ENCODE peak calls at places on chromosome 21, in six cellular contexts. One of them, this sample, is unnamed.

GRCh38 chr21:34836103-34836932 is 167.5 kb downstream of the CLIC6 start:
- DNase-seq in Right ventricle myocardium inferior: peak; percentile 74
- DNase-seq in H4: peak; percentile 99
- DNase-seq in HFF-Myc: peak; percentile 96
- DNase-seq in HCEC 1CT: peak; percentile 100
- DNase-seq in dorsolateral prefrontal cortex: peak; percentile 65
- DNase-seq in this sample: peak; percentile 100

GRCh38 chr21:42541174-42541573 is 27.5 kb downstream of the SLC37A1 start:
- DNase-seq in Right ventricle myocardium inferior: no peak
- DNase-seq in H4: no peak
- DNase-seq in HFF-Myc: no peak
- DNase-seq in HCEC 1CT: no peak
- DNase-seq in dorsolateral prefrontal cortex: no peak
- DNase-seq in this sample: no peak

GRCh38 chr21:38448619-38449186 is 49.6 kb downstream of the ERG start:
- DNase-seq in Right ventricle myocardium inferior: no peak
- DNase-seq in H4: no peak
- DNase-seq in HFF-Myc: no peak
- DNase-seq in HCEC 1CT: no peak
- DNase-seq in dorsolateral prefrontal cortex: no peak
- DNase-seq in this sample: no peak

GRCh38 chr21:14523234-14523633 is 22.9 kb downstream of the SAMSN1 start:
- DNase-seq in Right ventricle myocardium inferior: no peak
- DNase-seq in H4: peak; percentile 8
- DNase-seq in HFF-Myc: no peak
- DNase-seq in HCEC 1CT: no peak
- DNase-seq in dorsolateral prefrontal cortex: no peak
- DNase-seq in this sample: no peak

GRCh38 chr21:44510109-44510507 is 29.9 kb downstream of the KRTAP10-1 start:
- DNase-seq in Right ventricle myocardium inferior: no peak
- DNase-seq in H4: no peak
- DNase-seq in HFF-Myc: no peak
- DNase-seq in HCEC 1CT: no peak
- DNase-seq in dorsolateral prefrontal cortex: no peak
- DNase-seq in this sample: no peak

GRCh38 chr21:46402421-46402820 is 56.3 kb upstream of the DIP2A start:
- DNase-seq in Right ventricle myocardium inferior: peak; percentile 46
- DNase-seq in H4: no peak
- DNase-seq in HFF-Myc: no peak
- DNase-seq in HCEC 1CT: no peak
- DNase-seq in dorsolateral prefrontal cortex: no peak
- DNase-seq in this sample: no peak

GRCh38 chr21:27246741-27247140 is 279.9 kb upstream of the ADAMTS5 start:
- DNase-seq in Right ventricle myocardium inferior: no peak
- DNase-seq in H4: no peak
- DNase-seq in HFF-Myc: no peak
- DNase-seq in HCEC 1CT: peak; percentile 41
- DNase-seq in dorsolateral prefrontal cortex: no peak
- DNase-seq in this sample: peak; percentile 77

GRCh38 chr21:43824883-43825609 is 35.7 kb downstream of the RRP1 start:
- DNase-seq in Right ventricle myocardium inferior: no peak
- DNase-seq in H4: no peak
- DNase-seq in HFF-Myc: no peak
- DNase-seq in HCEC 1CT: no peak
- DNase-seq in dorsolateral prefrontal cortex: no peak
- DNase-seq in this sample: no peak

GRCh38 chr21:16741228-16741665 is 771.6 kb upstream of the CXADR start:
- DNase-seq in Right ventricle myocardium inferior: peak; percentile 62
- DNase-seq in H4: no peak
- DNase-seq in HFF-Myc: no peak
- DNase-seq in HCEC 1CT: no peak
- DNase-seq in dorsolateral prefrontal cortex: no peak
- DNase-seq in this sample: no peak

GRCh38 chr21:43657355-43658093 is 1.8 kb downstream of the HSF2BP start:
- DNase-seq in Right ventricle myocardium inferior: no peak
- DNase-seq in H4: no peak
- DNase-seq in HFF-Myc: no peak
- DNase-seq in HCEC 1CT: no peak
- DNase-seq in dorsolateral prefrontal cortex: no peak
- DNase-seq in this sample: no peak

GRCh38 chr21:46635324-46636180 is at the start of gene PRMT2:
- DNase-seq in Right ventricle myocardium inferior: peak; percentile 99
- DNase-seq in H4: peak; percentile 97
- DNase-seq in HFF-Myc: peak; percentile 88
- DNase-seq in HCEC 1CT: peak; percentile 93
- DNase-seq in dorsolateral prefrontal cortex: peak; percentile 94
- DNase-seq in this sample: peak; percentile 96

GRCh38 chr21:44533121-44533890 is 6.7 kb downstream of the KRTAP10-1 start:
- DNase-seq in Right ventricle myocardium inferior: no peak
- DNase-seq in H4: no peak
- DNase-seq in HFF-Myc: no peak
- DNase-seq in HCEC 1CT: no peak
- DNase-seq in dorsolateral prefrontal cortex: peak; percentile 36
- DNase-seq in this sample: no peak